ENCODE peak calls at places on chromosome 11, in six cellular contexts. F is midbrain; N is H7; R is fibroblast of villous mesenchyme; D is naive thymus-derived CD8-positive, alpha-beta T cell; X is globus pallidus. Q is an unnamed sample.

GRCh38 chr11:1706634-1707400 is 9.8 kb downstream of the KRTAP5-6 start:
- DNase-seq in F (no peak), N (peak; percentile 59), R (no peak), D (no peak), X (no peak), Q (no peak)

GRCh38 chr11:786235-787083 is 3.4 kb downstream of the CEND1 start:
- DNase-seq in F (no peak), N (no peak), R (no peak), D (no peak), X (no peak), Q (peak; percentile 69)

GRCh38 chr11:111936045-111936400 is 1.1 kb upstream of the DIXDC1 start:
- DNase-seq in F (no peak), N (no peak), R (peak; percentile 7), D (no peak), X (no peak), Q (no peak)

GRCh38 chr11:69392104-69392653 is 89.3 kb upstream of the LINC01488 start:
- DNase-seq in F (no peak), N (no peak), R (no peak), D (no peak), X (no peak), Q (no peak)

GRCh38 chr11:10696797-10697620 is 3.5 kb upstream of the IRAG1 start:
- DNase-seq in F (no peak), N (no peak), R (no peak), D (no peak), X (no peak), Q (peak; percentile 36)

GRCh38 chr11:27487706-27488105 is 15.1 kb upstream of the LGR4 start:
- DNase-seq in F (no peak), N (no peak), R (no peak), D (no peak), X (no peak), Q (no peak)

GRCh38 chr11:20353829-20354434 is 9.6 kb upstream of the HTATIP2 start:
- DNase-seq in F (peak; percentile 73), N (peak; percentile 35), R (peak; percentile 45), D (no peak), X (no peak), Q (peak; percentile 47)

GRCh38 chr11:57325735-57326048 is 940 bp upstream of the TNKS1BP1 start:
- DNase-seq in F (no peak), N (no peak), R (no peak), D (no peak), X (no peak), Q (no peak)

GRCh38 chr11:94997437-94997836 is 23.9 kb downstream of the KDM4D start:
- DNase-seq in F (no peak), N (peak; percentile 29), R (no peak), D (no peak), X (no peak), Q (no peak)

Q was measured in G401.